ENCODE peak calls at places on chromosomes 2 and 18, in five cellular contexts. W, H, C, O and I are unnamed samples.

GRCh38 chr18:48213791-48214190 is 195.4 kb downstream of the ZBTB7C start:
- DNase-seq in W (no peak), O (no peak), H (no peak), C (no peak), I (no peak)

GRCh38 chr2:64748561-64748960 is 94.8 kb upstream of the SERTAD2 start:
- DNase-seq in W (no peak), C (no peak), H (peak), O (no peak), I (no peak)

GRCh38 chr2:1486670-1487069 is 73.4 kb downstream of the TPO start:
- DNase-seq in H (no peak), C (no peak), O (no peak), W (no peak), I (no peak)

GRCh38 chr2:239118264-239118663 is 270.4 kb downstream of the TWIST2 start:
- DNase-seq in W (no peak), H (no peak), C (no peak), O (no peak), I (no peak)

GRCh38 chr2:224927671-224928173 is 114.5 kb downstream of the DOCK10 start:
- DNase-seq in H (no peak), W (peak), C (no peak), O (peak), I (no peak)

GRCh38 chr18:44392933-44393332 is 287.8 kb upstream of the SETBP1 start:
- DNase-seq in C (no peak), O (no peak), H (no peak), W (no peak), I (no peak)

GRCh38 chr2:84556190-84556589 is 39.9 kb downstream of the DNAH6 start:
- DNase-seq in C (no peak), W (no peak), H (peak), O (no peak), I (no peak)

GRCh38 chr2:1162768-1163584 is 212.3 kb downstream of the SNTG2 start:
- DNase-seq in O (no peak), H (no peak), W (no peak), C (no peak), I (no peak)

GRCh38 chr2:159516241-159516758 is 100.0 kb downstream of the BAZ2B start:
- DNase-seq in C (peak), W (peak), O (no peak), H (peak), I (no peak)
- TF ChIP-seq CTCF in C (no peak), W (no peak), O (no peak), H (no peak), I (no peak)

DNA sequence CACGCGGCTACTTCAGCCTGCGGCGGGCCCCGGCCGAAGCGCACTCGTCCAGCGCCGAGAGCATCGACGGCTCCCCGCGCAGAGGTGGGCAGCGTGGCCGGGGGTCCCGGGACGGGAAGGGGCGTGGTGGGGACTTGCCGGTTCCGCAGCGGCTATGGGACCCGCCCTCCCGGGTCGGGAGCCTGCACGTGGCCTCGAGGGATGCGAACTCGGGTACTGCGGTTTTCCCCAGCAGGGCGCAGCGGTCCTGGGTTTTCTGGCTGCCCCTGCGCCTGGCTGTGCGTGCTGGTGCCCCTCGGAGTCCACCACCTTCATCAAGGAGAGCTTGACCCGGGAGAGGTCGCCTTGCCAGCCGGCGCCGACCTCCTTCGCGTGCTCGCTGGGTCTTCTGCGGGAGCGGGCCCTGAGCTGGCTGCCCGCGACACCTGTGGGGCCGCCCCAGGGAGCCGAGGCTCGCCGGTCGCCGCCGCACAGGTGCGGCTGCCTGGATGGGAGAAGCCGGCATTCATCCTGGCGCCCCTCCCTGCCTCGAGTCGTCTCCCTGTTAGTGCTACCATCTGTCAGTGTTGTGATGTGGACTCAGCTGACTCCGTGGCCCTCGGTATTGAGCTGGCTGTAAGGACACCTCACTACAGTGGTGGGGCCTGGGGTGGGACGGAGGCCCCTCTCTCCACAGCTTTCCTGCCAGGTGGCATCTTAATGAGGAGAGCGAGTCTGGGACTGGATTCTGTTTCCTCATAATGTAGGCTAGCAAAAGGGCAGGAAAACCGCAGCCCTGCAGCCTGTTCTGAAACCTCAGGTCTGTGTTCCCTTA is 177.3 kb downstream of the AGAP1 start:
- DNase-seq in O (no peak), W (no peak), C (no peak), H (no peak), I (no peak)
- TF ChIP-seq CTCF in O (no peak), W (no peak), C (no peak), H (no peak), I (no peak)

GRCh38 chr2:42827647-42828486 is 35.5 kb upstream of the HAAO start:
- DNase-seq in W (peak), H (peak), C (peak), O (peak), I (peak)
- TF ChIP-seq CTCF in W (peak), H (peak), C (peak), O (peak), I (peak)

GRCh38 chr2:205557873-205558272 is 124.4 kb upstream of the NRP2 start:
- DNase-seq in W (no peak), C (no peak), H (no peak), O (no peak), I (no peak)

GRCh38 chr2:205556357-205556756 is 125.9 kb upstream of the NRP2 start:
- DNase-seq in C (no peak), O (no peak), W (no peak), H (no peak), I (no peak)

GRCh38 chr2:205555816-205556215 is 126.5 kb upstream of the NRP2 start:
- DNase-seq in W (no peak), H (no peak), O (no peak), C (no peak), I (no peak)

GRCh38 chr2:205556841-205557539 is 125.3 kb upstream of the NRP2 start:
- DNase-seq in W (no peak), O (no peak), C (no peak), H (no peak), I (no peak)
- TF ChIP-seq CTCF in W (no peak), O (no peak), C (no peak), H (no peak), I (peak)

DNA sequence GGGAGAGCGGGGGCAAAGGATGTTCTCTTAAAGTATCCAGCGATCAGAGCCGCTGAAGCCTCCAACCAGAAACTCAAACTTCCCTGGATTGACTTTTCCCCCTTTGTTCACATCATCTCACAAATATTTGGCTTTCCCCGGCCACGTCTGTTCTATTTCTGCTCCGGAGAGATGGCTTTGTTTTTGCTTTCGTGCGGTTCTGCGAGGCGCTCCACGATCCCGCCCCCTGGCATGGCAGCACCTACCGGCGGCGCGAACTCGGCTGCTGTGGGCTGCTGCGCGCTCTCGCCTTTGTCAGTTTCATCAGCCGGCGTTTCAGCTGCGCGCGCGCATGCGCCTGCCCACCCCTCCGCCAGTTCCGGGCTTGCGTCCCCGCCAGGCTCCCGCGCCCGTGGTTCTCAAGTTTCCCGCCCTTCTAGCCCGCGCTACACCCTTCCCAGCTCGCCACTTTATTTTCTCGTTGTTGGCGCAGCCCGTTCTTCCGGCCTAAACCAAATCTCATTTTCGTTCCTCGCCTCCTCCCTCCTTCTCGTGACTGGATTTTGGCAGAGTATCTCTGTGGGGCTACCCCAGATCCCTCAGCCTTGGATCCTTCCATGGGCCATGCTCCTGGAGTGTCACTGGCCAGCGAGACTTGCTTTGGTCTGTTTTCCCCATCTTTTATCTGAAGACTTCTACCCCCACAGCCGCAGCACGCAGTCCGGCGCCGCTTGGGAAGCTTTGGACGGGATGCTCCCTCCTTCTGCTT is 98.0 kb downstream of the INSIG2 start:
- DNase-seq in O (peak), H (peak), C (peak), W (peak), I (peak)
- TF ChIP-seq CTCF in O (no peak), H (peak), C (no peak), W (peak), I (peak)

DNA sequence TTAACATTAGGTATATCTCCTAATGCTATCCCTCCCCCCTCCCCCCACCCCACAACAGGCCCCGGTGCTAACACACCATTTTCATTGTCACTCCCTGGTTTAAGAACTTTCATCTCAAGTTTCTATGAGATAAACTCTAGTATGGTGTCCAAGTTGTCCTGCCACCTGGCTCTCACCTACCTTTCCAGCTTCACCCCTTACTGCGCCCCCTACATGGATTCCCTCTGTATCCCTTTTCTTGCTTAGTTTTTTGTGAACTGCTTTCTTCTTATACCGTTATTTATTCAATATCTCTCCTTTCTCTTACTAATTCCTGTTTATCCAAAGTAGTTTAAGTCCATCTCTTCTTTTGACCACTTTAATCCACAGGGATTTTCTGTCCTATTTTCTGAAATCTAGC is 15.2 kb downstream of the EML4 start:
- DNase-seq in H (no peak), C (no peak), O (no peak), W (no peak), I (no peak)
- TF ChIP-seq CTCF in H (no peak), C (no peak), O (no peak), W (no peak), I (no peak)

GRCh38 chr18:31819106-31819924 is 58.6 kb upstream of the SLC25A52 start:
- DNase-seq in C (peak), O (no peak), H (peak), W (peak), I (no peak)
- TF ChIP-seq CTCF in C (peak), O (peak), H (peak), W (peak), I (peak)

GRCh38 chr2:111102216-111102615 is 18.5 kb upstream of the BCL2L11 start:
- DNase-seq in C (no peak), O (no peak), H (no peak), W (no peak), I (no peak)

GRCh38 chr2:111099402-111099801 is 21.3 kb upstream of the BCL2L11 start:
- DNase-seq in W (no peak), H (no peak), O (no peak), C (no peak), I (no peak)

GRCh38 chr2:111101592-111101991 is 19.1 kb upstream of the BCL2L11 start:
- DNase-seq in O (no peak), H (peak), W (no peak), C (no peak), I (no peak)

GRCh38 chr2:111100087-111100764 is 20.5 kb upstream of the BCL2L11 start:
- DNase-seq in W (no peak), O (no peak), C (no peak), H (peak), I (no peak)

GRCh38 chr2:111100765-111101162 is 19.9 kb upstream of the BCL2L11 start:
- DNase-seq in W (no peak), O (no peak), H (peak), C (no peak), I (no peak)
- TF ChIP-seq CTCF in W (no peak), O (no peak), H (peak), C (no peak), I (peak)

DNA sequence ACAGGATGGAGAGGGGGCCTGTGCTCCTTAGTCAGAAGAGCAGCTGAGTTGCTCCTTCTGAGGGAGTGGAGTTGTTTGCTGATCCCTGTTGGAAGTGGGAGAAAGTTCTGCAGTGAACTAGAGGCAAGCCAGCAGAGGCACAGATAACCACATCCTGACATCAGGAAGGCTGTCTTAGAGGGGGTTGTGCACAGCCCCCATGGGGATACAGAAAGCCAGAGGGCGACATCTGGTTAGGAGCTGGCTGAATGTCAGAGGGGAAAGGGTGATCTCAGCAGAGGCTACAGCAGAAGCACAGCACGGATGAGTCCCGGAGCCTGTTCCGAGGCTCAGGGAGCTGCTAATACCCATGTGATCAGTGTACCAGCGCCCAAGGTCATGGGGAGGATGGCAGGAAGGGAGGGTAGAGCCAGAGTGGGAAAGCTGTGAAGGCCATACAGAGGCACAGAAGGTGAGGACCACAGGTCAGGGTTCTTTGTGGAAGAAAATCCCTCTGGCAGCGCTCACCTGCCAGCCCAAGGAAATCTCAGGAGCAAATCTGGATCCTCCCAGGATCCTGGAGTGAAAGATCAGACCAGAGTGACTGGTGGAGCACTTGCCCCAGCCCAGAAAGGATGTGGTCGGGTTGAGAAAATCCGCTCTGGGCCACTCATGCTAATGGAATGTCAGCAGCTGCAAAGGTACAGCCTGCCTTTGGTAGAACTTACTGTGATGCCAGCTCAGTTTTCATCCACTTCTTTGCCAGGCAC is 111.8 kb downstream of the STPG4 start:
- DNase-seq in O (no peak), H (no peak), W (peak), C (peak), I (no peak)
- TF ChIP-seq CTCF in O (no peak), H (no peak), W (no peak), C (no peak), I (no peak)

GRCh38 chr18:57149031-57149430 is 2.1 kb downstream of the BOD1L2 start:
- DNase-seq in W (no peak), C (no peak), O (no peak), H (no peak), I (no peak)

GRCh38 chr18:57150828-57151227 is 3.9 kb downstream of the BOD1L2 start:
- DNase-seq in O (no peak), W (no peak), C (no peak), H (no peak), I (no peak)

DNA sequence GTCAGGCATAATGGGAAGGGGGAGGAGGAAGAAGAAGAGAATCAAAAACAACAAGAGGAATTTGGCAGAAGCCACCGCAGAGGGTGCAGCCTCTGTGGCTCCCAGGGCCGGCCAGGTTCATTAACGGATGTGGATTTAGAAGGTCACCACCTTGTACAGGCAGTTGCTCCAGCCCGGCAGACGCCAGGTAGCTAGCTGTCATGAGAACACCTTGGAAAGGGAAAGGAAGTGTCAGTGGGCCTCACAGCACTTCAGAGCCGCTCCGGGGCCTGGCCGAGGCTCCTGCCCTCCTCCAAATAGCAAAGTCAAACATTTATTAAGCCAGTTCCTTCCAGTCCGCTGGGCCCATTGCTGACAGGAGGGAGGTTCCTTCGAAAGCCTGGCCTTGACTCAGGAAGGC is 7.5 kb downstream of the BOD1L2 start:
- DNase-seq in W (no peak), O (no peak), C (no peak), H (no peak), I (no peak)
- TF ChIP-seq CTCF in W (no peak), O (no peak), C (no peak), H (no peak), I (no peak)